ENCODE peak calls at places on chromosomes 16 and 17, in four cellular contexts. C, F, S and R are unnamed samples.

GRCh38 chr16:2190659-2191445 is 5.6 kb downstream of the CASKIN1 start:
- DNase-seq in C (no peak), F (no peak), S (no peak), R (no peak)

GRCh38 chr17:82365586-82366295 is 5.8 kb upstream of the UTS2R start:
- DNase-seq in F (no peak), S (no peak), C (no peak), R (no peak)

GRCh38 chr16:86985656-86986030 is 331.5 kb downstream of the C16orf95 start:
- DNase-seq in C (no peak), S (no peak), F (no peak), R (no peak)

GRCh38 chr17:77963441-77963840 is 4.9 kb downstream of the TNRC6C start:
- DNase-seq in C (peak), S (peak), F (no peak), R (no peak)

GRCh38 chr17:66240013-66240412 is 10.8 kb upstream of the APOH start:
- DNase-seq in F (no peak), C (peak), S (no peak), R (no peak)

GRCh38 chr17:17114592-17115225 is 72.5 kb downstream of the MPRIP start:
- DNase-seq in F (no peak), S (no peak), C (no peak), R (no peak)

GRCh38 chr17:46742539-46743270 is 75.8 kb downstream of the WNT3 start:
- DNase-seq in S (peak), C (peak), F (no peak), R (no peak)

GRCh38 chr17:8622191-8622590 is 8.3 kb downstream of the MYH10 start:
- DNase-seq in C (no peak), F (no peak), S (no peak), R (no peak)